ENCODE peak calls at places on chromosomes 1 and 21, in four cellular contexts. A, Y, F and W are unnamed samples.

GRCh38 chr1:100936194-100936967 is 40.5 kb downstream of the SLC30A7 start:
- DNase-seq in A (no peak), Y (no peak), F (no peak), W (no peak)

GRCh38 chr1:16721871-16722641 is 18.3 kb upstream of the RNU1-4 start:
- DNase-seq in A (no peak), Y (peak; percentile 4), F (peak; percentile 58), W (no peak)

GRCh38 chr1:221605569-221605968 is 136.3 kb downstream of the DUSP10 start:
- DNase-seq in A (no peak), Y (no peak), F (no peak), W (no peak)

GRCh38 chr1:40897499-40897898 is 35.3 kb upstream of the CITED4 start:
- DNase-seq in A (no peak), Y (no peak), F (no peak), W (no peak)

GRCh38 chr1:213947200-213947775 is 40.5 kb upstream of the PROX1 start:
- DNase-seq in A (peak; percentile 43), Y (no peak), F (no peak), W (no peak)

GRCh38 chr1:15418811-15419515 is 9.3 kb downstream of the EFHD2 start:
- DNase-seq in A (no peak), Y (no peak), F (no peak), W (no peak)

GRCh38 chr1:22804333-22804906 is 93.8 kb downstream of the EPHB2 start:
- DNase-seq in A (no peak), Y (no peak), F (no peak), W (no peak)

GRCh38 chr1:245079021-245079609 is 75.7 kb upstream of the KIF26B start:
- DNase-seq in A (peak; percentile 42), Y (no peak), F (no peak), W (no peak)

GRCh38 chr1:183040600-183040999 is 17.4 kb downstream of the LAMC1 start:
- DNase-seq in A (no peak), Y (no peak), F (no peak), W (no peak)

GRCh38 chr1:81799939-81800740 is 594 bp upstream of the ADGRL2 start:
- DNase-seq in A (peak; percentile 89), Y (peak; percentile 23), F (peak; percentile 73), W (peak; percentile 86)
- H3K4me3 ChIP-seq in A (peak overlapping the region; percentile 80), Y (peak overlapping the region; percentile 58), F (peak overlapping the region; percentile 97), W (peak overlapping the region; percentile 96)

DNA sequence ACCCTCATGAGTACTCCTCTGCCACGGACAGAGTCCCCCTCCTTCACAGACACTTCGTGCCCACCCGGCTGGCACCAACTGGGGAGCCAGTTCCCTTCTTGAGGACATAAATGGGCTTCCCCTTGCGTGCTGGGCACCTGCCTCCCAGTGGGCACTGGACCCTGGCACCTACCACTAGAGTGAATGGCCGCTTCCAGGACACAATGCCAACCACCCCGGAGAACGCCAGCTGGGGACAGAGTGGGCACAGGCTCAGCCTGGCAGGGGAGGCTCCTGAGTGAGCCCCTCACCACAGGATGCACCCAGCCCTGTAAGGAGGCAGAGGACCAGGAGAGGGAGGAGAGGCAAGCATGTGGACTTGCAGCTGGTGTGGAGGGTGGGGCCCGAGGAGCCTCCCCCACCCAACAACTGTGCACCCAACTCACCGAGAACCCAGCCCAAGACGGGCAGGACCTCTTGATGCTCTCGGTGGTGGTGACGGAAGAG is 1.0 kb downstream of the ENTREP3 start:
- DNase-seq in A (no peak), Y (no peak), F (peak; percentile 76), W (no peak)
- H3K27ac ChIP-seq in A (no peak overlapping the region), Y (peak overlapping the region; percentile 95), F (peak overlapping the region; percentile 97), W (no peak overlapping the region)

DNA sequence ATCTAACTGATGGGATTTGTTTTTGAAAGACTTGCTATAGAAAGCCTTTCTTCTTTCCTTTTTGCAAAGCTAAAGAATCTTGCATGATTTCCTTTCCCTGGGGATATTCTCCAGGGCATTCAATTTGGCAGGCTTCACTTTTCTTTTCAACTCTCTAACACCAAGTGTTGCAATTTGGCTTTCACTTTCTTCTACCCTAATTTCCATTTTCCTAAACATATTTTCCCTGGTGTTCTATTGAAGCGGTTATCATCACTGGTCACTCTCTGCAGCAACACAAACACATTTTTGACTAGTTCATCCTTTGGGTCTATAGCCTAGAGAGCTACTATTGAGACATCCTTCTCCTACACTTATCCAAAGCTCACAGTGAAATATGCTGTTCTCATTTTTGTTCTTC is 424.5 kb downstream of the NEGR1 start:
- DNase-seq in A (no peak), Y (no peak), F (no peak), W (no peak)
- H3K4me3 ChIP-seq in A (no peak overlapping the region), Y (no peak overlapping the region), F (no peak overlapping the region), W (no peak overlapping the region)

GRCh38 chr21:46459024-46459355 is 299 bp downstream of the DIP2A start:
- DNase-seq in A (no peak), Y (no peak), F (no peak), W (no peak)

GRCh38 chr21:46458315-46459023 is at the start of gene DIP2A:
- DNase-seq in A (peak; percentile 98), Y (peak; percentile 96), F (peak; percentile 97), W (peak; percentile 97)

GRCh38 chr21:46459356-46460112 is 843 bp downstream of the DIP2A start:
- DNase-seq in A (peak; percentile 58), Y (peak; percentile 55), F (peak; percentile 82), W (peak; percentile 14)

GRCh38 chr21:46457801-46458314 is 833 bp upstream of the DIP2A start:
- DNase-seq in A (peak; percentile 55), Y (peak; percentile 37), F (no peak), W (peak; percentile 58)

DNA sequence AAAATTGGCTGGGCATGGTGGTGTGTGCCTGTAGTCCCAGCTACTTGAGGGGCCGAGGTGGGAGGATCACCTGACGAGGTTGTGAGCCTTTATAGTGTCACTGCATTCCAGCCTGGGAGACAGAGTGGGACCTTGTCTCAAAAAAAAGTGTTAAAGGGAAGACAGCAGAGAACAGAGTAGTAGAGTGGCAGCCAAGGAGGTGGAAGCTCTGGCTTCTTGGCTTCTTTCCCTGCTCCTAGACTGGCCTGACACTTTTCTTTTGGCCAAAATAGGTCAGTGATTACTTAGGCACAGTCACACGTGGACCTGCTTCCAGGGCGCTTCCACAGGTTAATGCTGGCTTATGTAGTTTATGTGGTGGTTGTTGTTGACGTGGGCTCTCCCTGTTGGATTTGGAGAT is 3.2 kb downstream of the DIP2A start:
- DNase-seq in A (no peak), Y (no peak), F (no peak), W (no peak)
- H3K27ac ChIP-seq in A (no peak overlapping the region), Y (no peak overlapping the region), F (no peak overlapping the region), W (no peak overlapping the region)

GRCh38 chr1:26375081-26375480 is 2.5 kb upstream of the ZNF683 start:
- DNase-seq in A (no peak), Y (no peak), F (no peak), W (no peak)

GRCh38 chr1:26376050-26376449 is 3.5 kb upstream of the ZNF683 start:
- DNase-seq in A (no peak), Y (no peak), F (no peak), W (no peak)

GRCh38 chr1:26378879-26379251 is 6.3 kb upstream of the ZNF683 start:
- DNase-seq in A (no peak), Y (no peak), F (no peak), W (no peak)

GRCh38 chr1:26373789-26374188 is 1.2 kb upstream of the ZNF683 start:
- DNase-seq in A (no peak), Y (no peak), F (no peak), W (no peak)

DNA sequence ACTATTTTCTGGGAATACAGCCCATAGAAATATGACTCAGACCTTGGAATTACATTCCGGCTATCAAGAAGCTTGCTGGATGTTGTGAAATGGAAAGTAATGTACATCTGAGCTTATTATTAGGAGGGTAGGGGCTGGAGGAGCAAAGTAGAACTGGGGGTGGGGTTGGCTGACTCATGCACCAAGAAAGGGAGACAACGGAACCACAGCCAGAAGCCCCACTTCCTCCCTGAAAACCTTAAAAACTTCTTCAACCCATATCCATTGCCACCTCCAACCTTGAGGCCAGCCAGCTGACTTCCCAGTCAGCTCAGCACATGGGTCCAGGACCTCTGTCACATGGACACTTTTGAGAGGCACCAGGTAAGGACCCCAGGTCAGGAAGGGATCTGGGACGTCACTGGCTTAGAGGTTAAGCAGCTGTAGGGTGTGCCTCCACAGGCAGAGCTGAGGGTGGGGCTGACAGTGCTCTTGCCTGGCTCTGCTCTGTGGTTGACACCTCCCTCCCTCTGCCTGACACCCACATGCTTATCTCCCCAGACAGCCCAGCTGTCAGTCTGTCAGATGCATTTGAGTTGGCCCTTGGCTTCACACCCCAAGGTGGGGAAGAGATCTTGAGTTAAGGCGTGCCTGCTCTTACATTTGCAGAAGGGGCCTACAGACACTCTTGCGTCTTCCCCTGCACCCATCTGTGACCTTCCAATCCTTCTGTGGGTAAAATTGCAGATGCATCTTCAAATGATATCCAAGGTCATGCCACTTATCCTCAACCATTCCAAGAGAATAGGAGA is 5.7 kb upstream of the ZNF683 start:
- DNase-seq in A (no peak), Y (peak; percentile 35), F (no peak), W (no peak)
- H3K4me3 ChIP-seq in A (no peak overlapping the region), Y (no peak overlapping the region), F (no peak overlapping the region), W (no peak overlapping the region)

GRCh38 chr1:228944991-228945390 is 209.7 kb downstream of the RHOU start:
- DNase-seq in A (no peak), Y (no peak), F (peak; percentile 54), W (no peak)
- H3K27ac ChIP-seq in A (no peak overlapping the region), Y (no peak overlapping the region), F (no peak overlapping the region), W (no peak overlapping the region)

GRCh38 chr1:194342484-194343262 is 1156.3 kb upstream of the B3GALT2 start:
- DNase-seq in A (peak; percentile 85), Y (no peak), F (no peak), W (peak; percentile 4)
- H3K4me3 ChIP-seq in A (peak overlapping the region; percentile 20), Y (no peak overlapping the region), F (no peak overlapping the region), W (no peak overlapping the region)

GRCh38 chr1:223243441-223244050 is 100.5 kb upstream of the TLR5 start:
- DNase-seq in A (no peak), Y (no peak), F (peak; percentile 24), W (no peak)
- H3K27ac ChIP-seq in A (no peak overlapping the region), Y (no peak overlapping the region), F (no peak overlapping the region), W (no peak overlapping the region)

DNA sequence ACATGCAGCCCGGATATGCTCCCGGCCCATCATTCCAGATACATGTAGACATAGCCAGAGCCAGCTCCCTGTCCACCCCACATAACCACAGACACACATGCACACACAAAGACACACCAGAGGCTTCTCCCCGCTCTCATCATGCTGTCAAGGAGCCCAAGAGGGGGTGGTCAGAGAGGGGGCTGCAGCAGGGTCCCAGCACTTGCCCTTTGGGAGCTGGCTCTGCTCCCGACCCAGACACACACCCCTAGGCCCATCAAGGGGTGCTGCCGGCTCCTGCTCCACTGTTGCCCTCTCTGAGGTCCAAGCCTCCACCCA is 2.6 kb downstream of the PTAFR start:
- DNase-seq in A (no peak), Y (no peak), F (no peak), W (no peak)
- H3K4me3 ChIP-seq in A (no peak overlapping the region), Y (no peak overlapping the region), F (peak overlapping the region; percentile 32), W (no peak overlapping the region)